ENCODE peak calls at places on chromosomes 7 and 10, in four cellular contexts. G is H1, U is GM12878, Q is K562. I is an unnamed sample.

GRCh38 chr7:118220583-118220982 is 3.9 kb upstream of the ANKRD7 start:
- DNase-seq in G (no peak), U (no peak), Q (no peak), I (no peak)

GRCh38 chr10:127774771-127775559 is 38.0 kb downstream of the FOXI2 start:
- DNase-seq in G (no peak), U (no peak), Q (no peak), I (no peak)

GRCh38 chr10:119466655-119467054 is 75.9 kb downstream of the RGS10 start:
- DNase-seq in G (no peak), U (no peak), Q (peak), I (no peak)

GRCh38 chr10:23001901-23002516 is 74.2 kb downstream of the ARMC3 start:
- DNase-seq in G (peak), U (no peak), Q (no peak), I (no peak)

GRCh38 chr10:62025901-62026879 is 124.7 kb downstream of the ARID5B start:
- DNase-seq in G (no peak), U (no peak), Q (no peak), I (no peak)

GRCh38 chr10:16788125-16788524 is 29.1 kb downstream of the RSU1 start:
- DNase-seq in G (no peak), U (no peak), Q (no peak), I (no peak)

GRCh38 chr10:8539056-8539455 is 484.6 kb downstream of the GATA3 start:
- DNase-seq in G (no peak), U (no peak), Q (no peak), I (no peak)

GRCh38 chr10:68238371-68238770 is 6.5 kb upstream of the ATOH7 start:
- DNase-seq in G (no peak), U (no peak), Q (no peak), I (no peak)

GRCh38 chr7:26393855-26394254 is 102.2 kb downstream of the SNX10 start:
- DNase-seq in G (no peak), U (no peak), Q (no peak), I (no peak)

GRCh38 chr7:141220263-141220662 is 146.4 kb downstream of the TMEM178B start:
- DNase-seq in G (no peak), U (no peak), Q (peak), I (peak)

GRCh38 chr10:73850863-73851461 is 23.4 kb downstream of the CAMK2G start:
- DNase-seq in G (no peak), U (no peak), Q (no peak), I (peak)

GRCh38 chr10:88515235-88515634 is 67.9 kb downstream of the RNLS start:
- DNase-seq in G (no peak), U (no peak), Q (no peak), I (no peak)

GRCh38 chr7:98221611-98222532 is 10.6 kb downstream of the BHLHA15 start:
- DNase-seq in G (no peak), U (no peak), Q (no peak), I (no peak)

GRCh38 chr10:5622586-5622985 is 43.8 kb downstream of the ASB13 start:
- DNase-seq in G (no peak), U (no peak), Q (no peak), I (no peak)

GRCh38 chr10:47457826-47458225 is 26.1 kb downstream of the ANXA8 start:
- DNase-seq in G (peak), U (no peak), Q (no peak), I (no peak)

GRCh38 chr7:78510580-78511188 is 712.1 kb downstream of the PHTF2 start:
- DNase-seq in G (no peak), U (no peak), Q (no peak), I (peak)

GRCh38 chr10:96400465-96400864 is 41.7 kb upstream of the OPALIN start:
- DNase-seq in G (no peak), U (no peak), Q (no peak), I (no peak)

GRCh38 chr10:114370199-114370598 is 34.1 kb downstream of the AFAP1L2 start:
- DNase-seq in G (no peak), U (no peak), Q (no peak), I (no peak)

GRCh38 chr10:35456175-35456574 is 119.9 kb downstream of the CCNY start:
- DNase-seq in G (no peak), U (no peak), Q (no peak), I (no peak)

GRCh38 chr10:21355591-21356011 is 169.9 kb downstream of the SKIDA1 start:
- DNase-seq in G (no peak), U (no peak), Q (no peak), I (no peak)

GRCh38 chr7:51261950-51262795 is 54.4 kb downstream of the COBL start:
- DNase-seq in G (peak), U (no peak), Q (no peak), I (no peak)

GRCh38 chr7:155660059-155660757 is 15.7 kb downstream of the RBM33 start:
- DNase-seq in G (no peak), U (peak), Q (peak), I (no peak)

GRCh38 chr7:25894902-25895791 is 256.9 kb upstream of the NFE2L3 start:
- DNase-seq in G (peak), U (peak), Q (peak), I (peak)

GRCh38 chr7:105678811-105679495 is 97.7 kb upstream of the EFCAB10 start:
- DNase-seq in G (no peak), U (no peak), Q (no peak), I (no peak)

GRCh38 chr10:44056206-44056605 is 328.7 kb downstream of the CXCL12 start:
- DNase-seq in G (no peak), U (no peak), Q (no peak), I (peak)

GRCh38 chr10:44056947-44057811 is 327.7 kb downstream of the CXCL12 start:
- DNase-seq in G (no peak), U (no peak), Q (no peak), I (no peak)

GRCh38 chr10:44060719-44061118 is 324.2 kb downstream of the CXCL12 start:
- DNase-seq in G (no peak), U (no peak), Q (no peak), I (no peak)

GRCh38 chr10:44054046-44054445 is 330.9 kb downstream of the CXCL12 start:
- DNase-seq in G (no peak), U (no peak), Q (no peak), I (no peak)

GRCh38 chr10:44058259-44058658 is 326.6 kb downstream of the CXCL12 start:
- DNase-seq in G (no peak), U (no peak), Q (no peak), I (no peak)
- TF ChIP-seq MAX in G (no peak), U (no peak), Q (no peak), I (no peak)

DNA sequence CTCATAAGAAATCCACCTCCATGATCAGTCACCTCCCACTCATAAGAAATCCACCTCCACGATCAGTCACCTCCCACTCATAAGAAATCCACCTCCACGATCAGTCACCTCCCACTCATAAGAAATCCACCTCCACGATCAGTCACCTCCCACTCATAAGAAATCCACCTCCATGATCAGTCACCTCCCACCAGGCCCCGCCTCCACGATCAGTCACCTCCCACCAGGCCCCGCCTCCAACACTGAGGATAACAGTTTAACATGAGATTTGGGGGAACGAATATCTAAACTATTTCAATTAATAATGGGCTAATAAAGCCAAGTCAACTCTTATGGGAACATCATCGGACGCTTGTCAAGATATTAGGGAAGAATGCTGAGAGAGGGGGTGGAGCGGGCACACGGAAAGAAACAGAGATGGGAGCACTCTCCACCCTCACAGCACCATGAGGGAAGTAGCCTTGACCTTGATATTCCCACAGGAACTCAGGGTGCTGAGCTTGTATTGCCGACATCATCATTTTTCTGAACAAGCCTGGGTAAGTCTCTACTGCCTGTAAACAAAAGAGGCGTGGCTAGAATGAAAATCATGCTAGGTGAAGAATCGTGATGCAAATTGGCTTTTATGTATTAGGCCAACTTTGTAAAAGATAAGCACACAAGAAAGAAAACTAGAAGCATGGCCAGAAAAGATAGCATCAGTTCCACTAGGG is 303.5 kb upstream of the KLF6 start:
- DNase-seq in G (no peak), U (no peak), Q (no peak), I (no peak)
- TF ChIP-seq NRF1 in G (no peak), U (no peak), Q (no peak), I (no peak)

GRCh38 chr7:129955993-129956543 is 3.3 kb upstream of the UBE2H start:
- DNase-seq in G (no peak), U (no peak), Q (no peak), I (no peak)

GRCh38 chr7:129952653-129953560 is at the start of gene UBE2H:
- DNase-seq in G (peak), U (peak), Q (peak), I (peak)

GRCh38 chr7:129959480-129960332 is 6.9 kb upstream of the UBE2H start:
- DNase-seq in G (no peak), U (no peak), Q (no peak), I (no peak)

DNA sequence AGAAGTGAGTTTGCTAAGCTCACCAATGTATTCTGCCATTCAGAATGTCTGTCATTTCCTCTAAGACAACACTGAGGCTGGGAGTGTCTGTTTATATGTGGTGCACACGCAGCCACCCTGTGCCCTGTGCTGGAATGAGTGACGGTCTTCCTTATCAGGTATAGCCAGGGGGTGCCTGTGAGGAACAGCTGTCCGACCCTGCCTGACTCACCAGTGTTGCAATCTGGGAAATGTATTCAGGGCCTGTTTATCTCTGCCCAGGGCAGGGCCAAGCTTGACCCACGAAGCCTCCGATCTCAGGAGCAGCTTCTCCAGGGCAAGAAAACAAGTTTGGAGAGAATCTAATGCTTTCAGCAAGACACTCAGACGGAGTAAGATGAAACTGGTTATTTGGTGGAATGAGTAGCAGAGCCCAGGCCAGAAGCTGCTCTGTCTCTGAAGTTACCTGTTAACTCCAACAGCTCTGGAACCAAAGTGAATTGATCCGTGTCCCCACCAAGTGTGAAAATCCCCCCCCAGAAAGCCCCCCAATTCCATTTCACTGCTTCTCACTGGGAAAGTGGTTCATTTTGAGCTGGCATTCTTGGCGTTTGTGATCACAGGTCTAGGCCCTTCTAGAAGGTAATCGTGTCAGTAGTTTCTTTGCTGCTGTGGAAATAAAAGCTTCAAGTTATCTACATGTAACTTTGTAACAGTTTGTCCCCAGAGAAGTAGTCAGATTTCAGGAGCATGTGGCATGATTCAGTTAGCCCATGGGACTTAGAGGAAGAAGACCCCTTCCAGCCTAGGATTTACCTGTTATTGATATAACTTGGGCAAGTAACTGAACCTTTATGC is 6.1 kb upstream of the UBE2H start:
- DNase-seq in G (no peak), U (no peak), Q (peak), I (peak)
- TF ChIP-seq MAX in G (no peak), U (no peak), Q (peak), I (peak)

GRCh38 chr10:98029149-98030092 is 1.0 kb downstream of the CRTAC1 start:
- DNase-seq in G (peak), U (no peak), Q (no peak), I (peak)
- TF ChIP-seq NRF1 in G (no peak), U (no peak), Q (no peak), I (no peak)

GRCh38 chr10:93417264-93417663 is 64.9 kb downstream of the MYOF start:
- DNase-seq in G (no peak), U (no peak), Q (no peak), I (no peak)
- TF ChIP-seq MAX in G (no peak), U (no peak), Q (no peak), I (no peak)

GRCh38 chr7:55526329-55526728 is 46.0 kb downstream of the VOPP1 start:
- DNase-seq in G (no peak), U (no peak), Q (no peak), I (no peak)

GRCh38 chr7:55526770-55527169 is 45.5 kb downstream of the VOPP1 start:
- DNase-seq in G (no peak), U (no peak), Q (no peak), I (no peak)

GRCh38 chr7:55524558-55525310 is 47.6 kb downstream of the VOPP1 start:
- DNase-seq in G (no peak), U (no peak), Q (no peak), I (no peak)

GRCh38 chr7:55523366-55523765 is 48.9 kb downstream of the VOPP1 start:
- DNase-seq in G (no peak), U (no peak), Q (no peak), I (no peak)

GRCh38 chr7:55527314-55527713 is 45.0 kb downstream of the VOPP1 start:
- DNase-seq in G (no peak), U (no peak), Q (no peak), I (no peak)
- TF ChIP-seq NRF1 in G (no peak), U (no peak), Q (no peak), I (no peak)

DNA sequence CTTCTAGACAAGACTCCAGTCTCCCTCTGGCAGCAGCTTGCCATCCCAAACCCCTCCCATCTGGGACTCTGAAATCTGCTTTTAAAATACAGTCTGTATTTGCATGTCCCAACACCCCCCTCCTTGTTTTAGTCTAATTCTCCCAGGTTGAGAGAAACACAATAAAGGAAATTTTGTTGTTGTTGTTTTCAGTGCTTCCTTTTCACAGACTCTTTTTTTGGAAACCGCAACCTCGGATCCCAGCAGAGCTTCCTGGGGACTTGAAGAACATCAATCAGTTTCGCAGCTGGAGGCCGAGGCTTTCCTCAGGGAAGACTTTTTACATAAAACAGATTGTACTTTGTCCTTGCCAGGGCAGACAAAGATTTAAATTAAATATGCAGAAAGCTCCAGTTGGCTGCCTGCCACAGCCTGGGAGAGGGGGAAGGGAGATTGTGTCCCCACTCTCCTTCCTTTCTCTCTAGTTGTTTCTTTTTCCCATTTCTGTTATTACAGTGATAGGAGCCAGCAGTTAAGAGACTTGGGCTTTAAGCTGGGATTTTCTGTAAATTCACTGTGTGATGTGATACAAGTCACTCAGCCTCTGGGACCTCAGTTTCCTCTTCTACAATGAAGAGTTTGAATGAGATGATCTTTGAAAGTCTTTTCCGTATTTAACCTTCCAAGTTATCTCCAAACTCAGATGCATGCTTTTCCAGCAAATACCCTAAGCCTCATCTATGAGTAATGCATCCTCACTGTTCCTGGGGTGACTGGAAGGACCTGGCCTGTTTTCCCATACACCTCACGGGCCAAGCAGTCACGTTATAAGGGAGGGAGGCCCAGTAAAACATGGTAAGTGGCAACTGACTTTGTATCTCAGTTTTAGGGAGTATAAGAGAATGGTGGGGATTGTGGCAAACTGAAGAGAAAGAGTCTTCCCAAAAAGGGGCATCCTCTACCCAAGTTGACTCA is 192.3 kb downstream of the REEP3 start:
- DNase-seq in G (peak), U (no peak), Q (no peak), I (peak)
- TF ChIP-seq MAX in G (no peak), U (no peak), Q (no peak), I (peak)

GRCh38 chr10:26481914-26482550 is 43.9 kb downstream of the APBB1IP start:
- DNase-seq in G (no peak), U (no peak), Q (no peak), I (no peak)
- TF ChIP-seq NRF1 in G (no peak), U (no peak), Q (no peak), I (no peak)

GRCh38 chr7:133481676-133482075 is 228.8 kb downstream of the EXOC4 start:
- DNase-seq in G (no peak), U (no peak), Q (no peak), I (no peak)
- TF ChIP-seq MAX in G (no peak), U (no peak), Q (no peak), I (no peak)